ENCODE peak calls at places on chromosomes 12 and 14, in six cellular contexts. A, T, Z, Y, X and K are unnamed samples.

GRCh38 chr14:59897757-59898383 is 22.1 kb upstream of the LRRC9 start:
- DNase-seq in T (no peak), X (peak; percentile 47), Z (no peak), Y (peak; percentile 73), A (no peak), K (no peak)

GRCh38 chr12:113092478-113093408 is 36.2 kb downstream of the DTX1 start:
- DNase-seq in Y (peak; percentile 33), X (peak; percentile 92), Z (no peak), T (peak; percentile 92), A (no peak), K (peak; percentile 24)

GRCh38 chr12:90229771-90230170 is 521.1 kb upstream of the ATP2B1 start:
- DNase-seq in Y (peak; percentile 25), Z (no peak), X (peak; percentile 39), A (peak; percentile 3), T (no peak), K (peak; percentile 8)

GRCh38 chr12:19757317-19757877 is 318.1 kb downstream of the AEBP2 start:
- DNase-seq in X (no peak), T (no peak), Y (peak; percentile 37), A (peak; percentile 63), Z (peak; percentile 64), K (no peak)

GRCh38 chr12:79531547-79531946 is 159.2 kb downstream of the PAWR start:
- DNase-seq in Z (peak; percentile 89), X (no peak), T (no peak), A (no peak), Y (no peak), K (no peak)

GRCh38 chr14:40417777-40418401 is 985.7 kb upstream of the FBXO33 start:
- DNase-seq in X (peak; percentile 70), Z (no peak), T (peak; percentile 62), A (peak; percentile 36), Y (peak; percentile 63), K (peak; percentile 46)

GRCh38 chr12:48061943-48062719 is 43.7 kb downstream of the SENP1 start:
- DNase-seq in Y (peak; percentile 47), A (peak; percentile 8), X (no peak), Z (no peak), T (no peak), K (peak; percentile 33)

GRCh38 chr12:127282786-127283565 is 984.0 kb upstream of the TMEM132C start:
- DNase-seq in T (no peak), Y (no peak), A (no peak), Z (no peak), X (no peak), K (no peak)

GRCh38 chr12:16369156-16369555 is 21.7 kb downstream of the MGST1 start:
- DNase-seq in Y (no peak), X (no peak), T (no peak), A (peak; percentile 7), Z (peak; percentile 24), K (no peak)

GRCh38 chr14:102504302-102504950 is 5.2 kb downstream of the ANKRD9 start:
- DNase-seq in Y (no peak), X (peak; percentile 19), Z (no peak), T (no peak), A (no peak), K (no peak)

GRCh38 chr14:38357557-38357956 is 101.7 kb upstream of the CLEC14A start:
- DNase-seq in X (no peak), Y (no peak), A (peak; percentile 82), T (no peak), Z (peak; percentile 92), K (no peak)

GRCh38 chr14:21631084-21631483 is 3.7 kb downstream of the OR10G2 start:
- DNase-seq in A (no peak), Y (no peak), T (no peak), X (no peak), Z (no peak), K (no peak)

GRCh38 chr14:49194067-49194466 is 392.1 kb downstream of the RPS29 start:
- DNase-seq in X (no peak), T (no peak), Z (no peak), A (no peak), Y (no peak), K (no peak)

GRCh38 chr14:23009483-23009938 is 432 bp downstream of the C14orf93 start:
- DNase-seq in Y (no peak), T (no peak), X (no peak), Z (no peak), A (no peak), K (no peak)

GRCh38 chr14:53409974-53410373 is 256.9 kb upstream of the DDHD1 start:
- DNase-seq in T (no peak), Z (peak; percentile 71), A (peak; percentile 83), X (no peak), Y (peak; percentile 77), K (no peak)

GRCh38 chr12:87814625-87815024 is 214.6 kb downstream of the C12orf50 start:
- DNase-seq in Y (peak; percentile 49), A (peak; percentile 51), X (no peak), T (no peak), Z (peak; percentile 61), K (no peak)

GRCh38 chr14:31257244-31257553 is 49.6 kb upstream of the HECTD1 start:
- DNase-seq in A (no peak), Z (no peak), X (no peak), T (no peak), Y (no peak), K (no peak)

GRCh38 chr12:123164222-123164621 is 13.3 kb upstream of the PITPNM2 start:
- DNase-seq in Y (peak; percentile 36), A (no peak), Z (no peak), T (no peak), X (no peak), K (no peak)

GRCh38 chr12:50458606-50459005 is 46.2 kb upstream of the DIP2B start:
- DNase-seq in T (no peak), Z (peak; percentile 47), A (no peak), Y (peak; percentile 35), X (no peak), K (no peak)

GRCh38 chr12:28421374-28421773 is 231.1 kb downstream of the CCDC91 start:
- DNase-seq in X (no peak), Y (no peak), A (no peak), Z (no peak), T (no peak), K (no peak)

GRCh38 chr14:96965885-96966595 is 168.9 kb downstream of the VRK1 start:
- DNase-seq in X (no peak), Y (no peak), Z (no peak), A (no peak), T (no peak), K (no peak)

GRCh38 chr12:58491296-58491695 is 429.0 kb downstream of the LRIG3 start:
- DNase-seq in X (no peak), T (no peak), Z (peak; percentile 90), A (peak; percentile 85), Y (no peak), K (no peak)

GRCh38 chr12:7806863-7807487 is 17.8 kb downstream of the NANOG start:
- DNase-seq in X (peak; percentile 87), T (peak; percentile 95), Z (peak; percentile 61), Y (peak; percentile 91), A (peak; percentile 75), K (peak; percentile 69)

GRCh38 chr14:51368721-51369163 is 128.7 kb downstream of the TMX1 start:
- DNase-seq in Z (peak; percentile 89), A (peak; percentile 61), X (no peak), T (no peak), Y (peak; percentile 94), K (no peak)

GRCh38 chr12:51941011-51941561 is 10.4 kb upstream of the ACVR1B start:
- DNase-seq in X (no peak), T (no peak), Y (no peak), Z (peak; percentile 77), A (peak; percentile 72), K (no peak)

GRCh38 chr12:109951751-109952150 is 44.4 kb downstream of the GIT2 start:
- DNase-seq in T (no peak), A (peak; percentile 32), Y (peak; percentile 81), X (peak; percentile 61), Z (peak; percentile 98), K (no peak)

GRCh38 chr12:32490801-32491200 is 91.4 kb downstream of the FGD4 start:
- DNase-seq in T (no peak), Y (no peak), X (no peak), A (no peak), Z (no peak), K (no peak)

GRCh38 chr12:1310684-1311083 is 283.7 kb downstream of the FBXL14 start:
- DNase-seq in X (no peak), Z (no peak), A (no peak), Y (no peak), T (no peak), K (no peak)

GRCh38 chr12:71061451-71061850 is 96.3 kb downstream of the TSPAN8 start:
- DNase-seq in Z (no peak), X (no peak), Y (no peak), T (no peak), A (no peak), K (no peak)
- H3K14ac ChIP-seq in Z (no peak overlapping the region), X (no peak overlapping the region), Y (no peak overlapping the region), T (no peak overlapping the region), A (no peak overlapping the region), K (no peak overlapping the region)

GRCh38 chr12:114313910-114314309 is 92.0 kb downstream of the TBX5 start:
- DNase-seq in Y (no peak), X (no peak), A (no peak), T (no peak), Z (no peak), K (no peak)
- H3K14ac ChIP-seq in Y (no peak overlapping the region), X (no peak overlapping the region), A (no peak overlapping the region), T (no peak overlapping the region), Z (no peak overlapping the region), K (no peak overlapping the region)

GRCh38 chr12:71405884-71406283 is 33.7 kb upstream of the LGR5 start:
- DNase-seq in X (no peak), A (no peak), Y (no peak), Z (no peak), T (no peak), K (no peak)

GRCh38 chr12:71411635-71412034 is 28.0 kb upstream of the LGR5 start:
- DNase-seq in Z (no peak), T (no peak), Y (no peak), X (no peak), A (no peak), K (no peak)

GRCh38 chr12:71410844-71411243 is 28.8 kb upstream of the LGR5 start:
- DNase-seq in X (no peak), Y (no peak), T (no peak), A (no peak), Z (no peak), K (no peak)

DNA sequence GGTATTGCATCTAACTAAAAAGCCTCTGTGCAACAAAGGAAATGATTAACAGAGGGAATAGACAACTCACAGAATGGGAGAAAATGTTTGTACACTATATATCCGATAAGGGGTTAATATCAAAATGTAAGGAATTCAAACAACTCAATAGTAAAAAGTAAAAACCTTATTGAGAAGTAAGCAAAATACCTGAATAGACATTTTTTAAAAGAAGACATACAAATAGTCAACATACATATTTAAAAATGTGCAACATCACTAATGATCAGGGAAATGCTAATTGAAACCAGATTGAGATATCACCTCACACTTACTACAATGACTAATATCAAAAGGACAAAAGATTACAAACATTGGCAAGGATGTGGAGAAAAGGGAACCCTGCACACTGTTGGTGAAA is 31.9 kb upstream of the LGR5 start:
- DNase-seq in X (no peak), Z (no peak), Y (no peak), A (no peak), T (no peak), K (no peak)
- H3K14ac ChIP-seq in X (no peak overlapping the region), Z (no peak overlapping the region), Y (no peak overlapping the region), A (no peak overlapping the region), T (no peak overlapping the region), K (no peak overlapping the region)

DNA sequence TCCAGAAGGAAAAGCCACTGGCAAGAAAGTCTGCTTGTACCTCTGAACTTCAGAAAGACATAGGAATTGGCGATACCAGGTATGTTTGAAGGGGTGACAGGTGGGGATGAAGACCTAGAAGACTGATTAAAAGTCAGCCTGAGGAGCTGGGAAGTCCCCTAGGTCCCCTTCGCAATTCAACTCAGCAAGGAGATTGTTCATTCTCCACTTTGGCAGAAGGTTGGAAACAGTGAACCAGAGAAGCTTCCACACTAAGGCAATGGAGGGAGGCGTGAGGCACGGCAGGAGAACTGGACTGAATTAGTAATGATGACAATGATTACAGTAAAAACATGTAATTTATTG is 240.3 kb upstream of the TMPO start:
- DNase-seq in Y (no peak), X (no peak), A (no peak), Z (no peak), T (no peak), K (no peak)
- H3K14ac ChIP-seq in Y (no peak overlapping the region), X (no peak overlapping the region), A (no peak overlapping the region), Z (no peak overlapping the region), T (no peak overlapping the region), K (no peak overlapping the region)